ENCODE peak calls at places on chromosomes 3 and 15, in six cellular contexts. T, V, U, X, Z and G are unnamed samples.
A peak's percentile ranks its signal among the peaks of the same experiment; 100 is the strongest.

GRCh38 chr3:43649365-43649968 is 27.7 kb upstream of the ANO10 start:
- DNase-seq in V (no peak), Z (no peak), X (no peak), T (no peak), U (no peak), G (no peak)

GRCh38 chr3:132285620-132285945 is 31.6 kb upstream of the ACP3 start:
- DNase-seq in V (no peak), U (no peak), Z (no peak), T (no peak), X (no peak), G (no peak)

GRCh38 chr15:73683624-73684536 is at the start of gene CD276:
- DNase-seq in V (peak; percentile 87), T (peak; percentile 63), U (no peak), X (peak; percentile 61), Z (no peak), G (peak; percentile 42)

GRCh38 chr3:128021768-128022372 is 30.4 kb upstream of the SEC61A1 start:
- DNase-seq in X (no peak), U (no peak), Z (no peak), T (no peak), V (no peak), G (no peak)

GRCh38 chr15:70799667-70800450 is 36.5 kb upstream of the UACA start:
- DNase-seq in V (no peak), X (peak; percentile 31), Z (no peak), U (peak; percentile 95), T (peak; percentile 28), G (no peak)

GRCh38 chr3:12142476-12142875 is 16.2 kb downstream of the TIMP4 start:
- DNase-seq in U (no peak), X (no peak), V (no peak), Z (no peak), T (no peak), G (no peak)

GRCh38 chr3:63972987-63973386 is 50.3 kb downstream of the PSMD6 start:
- DNase-seq in U (no peak), V (no peak), T (no peak), Z (no peak), X (no peak), G (no peak)

GRCh38 chr3:136350557-136350956 is 100.4 kb downstream of the PCCB start:
- DNase-seq in V (no peak), X (no peak), T (no peak), U (peak; percentile 55), Z (no peak), G (no peak)

GRCh38 chr15:88401269-88401971 is 65.8 kb downstream of the MRPL46 start:
- DNase-seq in X (no peak), V (no peak), Z (no peak), T (no peak), U (no peak), G (no peak)

GRCh38 chr3:11375333-11376076 is 103.3 kb downstream of the ATG7 start:
- DNase-seq in T (no peak), Z (no peak), U (no peak), V (no peak), X (no peak), G (no peak)

GRCh38 chr3:128922804-128923459 is 43.5 kb downstream of the ACAD9 start:
- DNase-seq in Z (no peak), V (no peak), X (no peak), T (no peak), U (no peak), G (no peak)

GRCh38 chr3:154168998-154169880 is 48.0 kb downstream of the ARHGEF26 start:
- DNase-seq in X (no peak), V (no peak), U (no peak), Z (no peak), T (no peak), G (no peak)

GRCh38 chr3:46017720-46018119 is 9.6 kb downstream of the XCR1 start:
- DNase-seq in U (no peak), X (no peak), T (no peak), V (no peak), Z (no peak), G (no peak)

GRCh38 chr15:92619380-92620101 is 36.0 kb downstream of the FAM174B start:
- DNase-seq in V (peak; percentile 34), T (no peak), X (no peak), U (peak; percentile 37), Z (no peak), G (no peak)

GRCh38 chr3:125507128-125507527 is 12.9 kb downstream of the SNX4 start:
- DNase-seq in X (no peak), U (no peak), T (no peak), Z (no peak), V (no peak), G (no peak)

GRCh38 chr3:139358857-139359562 is 15.2 kb downstream of the MRPS22 start:
- DNase-seq in T (no peak), Z (no peak), V (no peak), X (no peak), U (no peak), G (no peak)

GRCh38 chr3:15490158-15490557 is 31.3 kb downstream of the COLQ start:
- DNase-seq in U (no peak), Z (no peak), T (no peak), X (no peak), V (no peak), G (no peak)

GRCh38 chr3:145557405-145557804 is 603.6 kb downstream of the PLOD2 start:
- DNase-seq in T (no peak), V (no peak), Z (no peak), X (no peak), U (no peak), G (no peak)

GRCh38 chr3:9791790-9792404 is 376 bp downstream of the TADA3 start:
- DNase-seq in T (no peak), U (no peak), V (no peak), Z (no peak), X (no peak), G (no peak)

GRCh38 chr3:9791127-9791526 is 1.1 kb downstream of the TADA3 start:
- DNase-seq in Z (no peak), V (no peak), T (no peak), X (no peak), U (no peak), G (no peak)

GRCh38 chr3:9794400-9794799 is 1.5 kb downstream of the ARPC4 start:
- DNase-seq in Z (no peak), T (no peak), U (no peak), V (no peak), X (no peak), G (no peak)

GRCh38 chr3:9793161-9793781 is 389 bp downstream of the ARPC4 start:
- DNase-seq in T (peak; percentile 46), Z (no peak), V (no peak), X (no peak), U (no peak), G (no peak)

GRCh38 chr3:9792405-9793160 is at the start of the genes ARPC4 and TADA3:
- DNase-seq in V (peak; percentile 96), T (peak; percentile 90), X (peak; percentile 93), Z (peak; percentile 77), U (peak; percentile 96), G (peak; percentile 81)
- TF ChIP-seq CTCF in V (no peak), T (no peak), X (peak; percentile 48), Z (no peak), U (no peak), G (no peak)

GRCh38 chr3:20040476-20041196 is 390 bp downstream of the KAT2B start:
- DNase-seq in X (peak; percentile 87), V (peak; percentile 81), U (no peak), Z (no peak), T (peak; percentile 71), G (no peak)

GRCh38 chr3:20039082-20039764 is 1.0 kb upstream of the KAT2B start:
- DNase-seq in V (no peak), X (no peak), T (no peak), Z (no peak), U (no peak), G (no peak)

GRCh38 chr3:20041197-20041780 is 1.0 kb downstream of the KAT2B start:
- DNase-seq in X (peak; percentile 88), U (no peak), Z (peak; percentile 27), T (peak; percentile 90), V (peak; percentile 93), G (peak; percentile 68)

GRCh38 chr3:20038679-20039078 is 1.6 kb upstream of the KAT2B start:
- DNase-seq in Z (no peak), X (no peak), V (no peak), U (no peak), T (no peak), G (no peak)

GRCh38 chr3:20039765-20040475 is at the start of gene KAT2B:
- DNase-seq in X (peak; percentile 79), V (peak; percentile 85), T (peak; percentile 62), Z (peak; percentile 22), U (no peak), G (peak; percentile 34)
- TF ChIP-seq CTCF in X (peak; percentile 75), V (peak; percentile 79), T (no peak), Z (peak; percentile 70), U (peak; percentile 61), G (peak; percentile 31)

DNA sequence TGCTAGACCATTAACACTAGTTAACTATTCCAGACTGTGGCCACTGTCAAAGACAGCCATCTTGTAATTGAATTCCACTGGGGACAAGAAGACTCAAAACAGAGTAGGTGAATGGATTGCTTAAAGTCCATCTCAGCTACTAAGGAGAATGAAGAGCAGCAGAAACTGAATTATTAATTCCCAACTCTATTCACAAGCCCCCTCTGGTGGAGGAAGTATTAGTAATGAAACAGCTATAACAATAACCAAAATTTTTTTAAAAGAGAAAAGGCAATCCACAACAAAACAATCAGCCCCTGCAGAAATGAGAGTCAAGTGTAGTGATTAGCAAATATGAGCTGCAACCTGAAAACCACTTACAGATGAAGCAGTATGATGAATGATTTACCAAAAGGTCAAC is 302.8 kb downstream of the FHIT start:
- DNase-seq in T (no peak), Z (no peak), X (no peak), V (no peak), U (no peak), G (no peak)
- TF ChIP-seq CTCF in T (no peak), Z (no peak), X (no peak), V (no peak), U (peak; percentile 50), G (no peak)

GRCh38 chr3:190119734-190120133 is 963 bp downstream of the P3H2 start:
- DNase-seq in U (no peak), Z (no peak), V (no peak), X (no peak), T (no peak), G (no peak)

GRCh38 chr3:190120161-190121060 is at the start of gene P3H2:
- DNase-seq in Z (no peak), U (peak; percentile 78), T (peak; percentile 67), X (peak; percentile 87), V (peak; percentile 73), G (no peak)

GRCh38 chr3:190124067-190124466 is 3.4 kb upstream of the P3H2 start:
- DNase-seq in Z (no peak), X (no peak), T (no peak), U (no peak), V (no peak), G (no peak)

GRCh38 chr3:190121061-190121765 is 516 bp upstream of the P3H2 start:
- DNase-seq in T (no peak), X (no peak), V (no peak), U (no peak), Z (no peak), G (no peak)

DNA sequence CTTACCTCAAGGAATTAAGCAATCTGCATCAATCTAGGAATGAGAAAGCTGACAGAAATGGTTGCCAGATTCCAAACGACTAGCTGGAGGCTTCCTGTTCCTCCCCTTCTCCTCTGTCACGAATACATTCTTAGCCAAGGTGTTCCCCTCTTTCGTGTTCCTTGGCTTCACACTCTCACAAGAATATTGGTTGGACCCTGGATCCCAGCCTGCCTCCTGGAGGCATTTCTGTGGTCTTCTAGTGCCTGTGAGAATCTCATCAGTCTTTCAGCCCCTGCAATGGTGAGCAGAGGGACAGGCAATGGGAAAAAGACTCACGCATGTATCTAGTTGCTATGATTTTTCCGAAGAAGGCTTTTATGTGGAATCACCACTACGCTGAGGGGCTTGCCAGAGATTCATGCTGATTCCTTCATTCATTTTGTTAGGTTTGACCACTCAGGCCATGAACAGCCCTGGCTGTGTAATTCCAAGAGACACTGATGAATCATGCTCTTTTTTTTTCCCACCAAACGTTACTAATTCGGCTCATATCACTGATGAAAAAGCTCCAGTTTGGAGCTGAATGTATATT is 1.6 kb upstream of the P3H2 start:
- DNase-seq in U (no peak), Z (no peak), X (no peak), T (no peak), V (no peak), G (no peak)
- TF ChIP-seq CTCF in U (no peak), Z (no peak), X (no peak), T (no peak), V (no peak), G (no peak)